ENCODE peak calls at places on chromosomes 13 and 19, in ten cellular contexts. D, B, C, M, P, G, Q, A, L and H are unnamed samples.

GRCh38 chr13:59480398-59480797 is 683.3 kb downstream of the DIAPH3 start:
- DNase-seq in Q (no peak), D (no peak), P (no peak), A (no peak), M (no peak), B (no peak), L (no peak), G (peak; percentile 60), C (no peak), H (no peak)

GRCh38 chr19:3520166-3521103 is 14.3 kb downstream of the FZR1 start:
- DNase-seq in L (no peak), Q (peak; percentile 66), C (no peak), G (no peak), B (peak; percentile 86), A (no peak), M (peak; percentile 78), P (no peak), D (no peak), H (no peak)

GRCh38 chr19:16445238-16446107 is 26.3 kb downstream of the EPS15L1 start:
- DNase-seq in D (no peak), M (no peak), P (no peak), G (no peak), A (peak; percentile 52), B (peak; percentile 75), Q (no peak), C (peak; percentile 55), L (no peak), H (no peak)

GRCh38 chr13:111912991-111913781 is 153.8 kb upstream of the SOX1 start:
- DNase-seq in A (no peak), P (no peak), D (no peak), B (peak; percentile 30), Q (no peak), L (no peak), G (no peak), C (no peak), M (no peak), H (no peak)

GRCh38 chr19:1062387-1063029 is 4.5 kb upstream of the ARHGAP45 start:
- DNase-seq in A (no peak), B (no peak), G (no peak), M (no peak), Q (peak; percentile 59), P (no peak), L (no peak), C (no peak), D (no peak), H (no peak)

GRCh38 chr19:13022111-13022858 is 27.0 kb downstream of the NFIX start:
- DNase-seq in G (peak; percentile 41), L (no peak), A (no peak), D (no peak), Q (no peak), M (no peak), C (no peak), B (no peak), P (no peak), H (no peak)

GRCh38 chr13:83024955-83025594 is 857.2 kb downstream of the SLITRK1 start:
- DNase-seq in G (peak; percentile 4), C (peak; percentile 13), P (no peak), M (no peak), A (no peak), Q (no peak), L (no peak), B (no peak), D (no peak), H (no peak)

GRCh38 chr19:3670796-3671679 is 29.2 kb downstream of the PIP5K1C start:
- DNase-seq in A (peak; percentile 63), B (peak; percentile 71), G (peak; percentile 88), P (peak; percentile 26), D (peak; percentile 88), Q (no peak), L (peak; percentile 85), M (peak; percentile 59), C (peak; percentile 84), H (no peak)

GRCh38 chr13:45446181-45446580 is 18.6 kb upstream of the COG3 start:
- DNase-seq in C (peak; percentile 76), Q (no peak), M (no peak), L (no peak), G (no peak), B (no peak), P (no peak), D (no peak), A (peak; percentile 33), H (no peak)

GRCh38 chr13:81745391-81745790 is 1404.5 kb upstream of the SPRY2 start:
- DNase-seq in B (no peak), P (no peak), M (no peak), C (no peak), A (no peak), L (no peak), D (no peak), G (no peak), Q (no peak), H (no peak)

DNA sequence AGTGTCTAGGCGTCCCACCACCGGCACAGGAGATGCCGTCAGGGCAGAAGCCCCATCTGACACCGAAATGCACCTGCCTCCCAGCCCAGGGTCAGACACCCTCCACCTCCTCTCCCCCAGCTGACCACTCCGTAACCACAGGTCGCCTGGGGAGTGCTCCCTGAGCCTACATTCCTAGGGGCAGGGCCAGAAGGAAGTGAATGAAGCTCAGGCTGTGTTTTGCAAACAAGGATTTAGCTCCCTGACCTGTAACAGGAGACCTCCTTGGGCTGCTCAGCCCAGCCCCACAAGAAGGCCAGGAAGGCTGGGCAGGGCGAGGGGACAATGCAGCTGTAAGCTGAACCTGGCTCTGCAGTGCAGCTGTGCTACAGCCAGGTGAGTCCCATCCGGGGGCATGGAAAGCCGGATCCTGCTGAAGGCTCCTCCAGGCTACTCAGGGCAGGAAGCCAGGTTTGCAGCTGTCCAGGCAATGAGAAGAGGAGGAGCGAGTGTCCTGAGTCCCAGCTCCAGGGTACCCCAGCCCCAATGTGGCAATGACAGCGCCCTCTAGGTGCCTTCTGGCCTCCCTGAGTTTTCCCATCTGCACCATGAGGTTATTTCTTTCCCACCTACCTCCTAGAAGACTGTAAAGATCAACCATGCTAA is 42.1 kb downstream of the RHPN2 start:
- DNase-seq in B (no peak), M (no peak), Q (no peak), D (no peak), C (peak; percentile 21), G (no peak), P (no peak), A (no peak), L (no peak), H (no peak)
- TF ChIP-seq CTCF in B (no peak), M (no peak), Q (peak; percentile 7), D (no peak), C (peak; percentile 14), G (no peak), P (no peak), A (no peak), L (no peak), H (no peak)

GRCh38 chr19:51921949-51922348 is 5.3 kb upstream of the ZNF613 start:
- DNase-seq in D (no peak), G (no peak), L (no peak), A (peak; percentile 9), B (no peak), M (no peak), P (no peak), C (no peak), Q (no peak), H (no peak)

GRCh38 chr19:51926784-51927741 is at the start of gene ZNF613:
- DNase-seq in Q (peak; percentile 82), D (peak; percentile 92), M (peak; percentile 78), P (peak; percentile 81), B (peak; percentile 95), C (peak; percentile 98), A (peak; percentile 96), G (peak; percentile 97), L (peak; percentile 47), H (peak; percentile 80)

GRCh38 chr19:51931921-51932320 is 4.6 kb downstream of the ZNF613 start:
- DNase-seq in Q (no peak), M (no peak), C (no peak), P (no peak), A (no peak), B (no peak), G (no peak), D (no peak), L (no peak), H (no peak)

GRCh38 chr19:51927859-51928258 is 587 bp downstream of the ZNF613 start:
- DNase-seq in B (no peak), G (no peak), M (no peak), C (no peak), L (no peak), P (no peak), Q (no peak), A (no peak), D (no peak), H (no peak)

DNA sequence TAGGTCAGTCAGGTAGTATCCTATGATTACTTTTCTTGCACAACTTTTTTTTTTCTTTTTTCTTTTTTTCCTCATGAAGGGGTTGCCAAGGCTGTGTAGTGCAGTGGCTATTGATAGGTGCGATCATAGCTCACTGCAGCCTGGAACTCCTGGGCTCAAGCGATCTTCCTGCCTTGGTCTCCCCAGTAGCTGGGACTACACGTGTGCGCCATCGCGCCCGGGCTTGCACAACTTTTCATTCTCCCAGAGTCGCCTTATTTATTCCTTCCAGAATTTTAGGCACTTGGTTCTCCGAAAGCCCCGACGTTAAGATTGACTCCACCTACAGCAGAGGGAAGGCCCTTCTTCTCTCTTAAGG is 867 bp upstream of the ZNF613 start:
- DNase-seq in Q (no peak), L (no peak), P (no peak), M (no peak), A (no peak), C (no peak), B (no peak), G (no peak), D (no peak), H (no peak)
- H3K4me3 ChIP-seq in Q (peak overlapping the region; percentile 71), L (peak overlapping the region; percentile 81), P (peak overlapping the region; percentile 88), M (peak overlapping the region; percentile 77), A (peak overlapping the region; percentile 98), C (peak overlapping the region; percentile 91), B (peak overlapping the region; percentile 68), G (peak overlapping the region; percentile 58), D (peak overlapping the region; percentile 77), H (peak overlapping the region; percentile 80)

DNA sequence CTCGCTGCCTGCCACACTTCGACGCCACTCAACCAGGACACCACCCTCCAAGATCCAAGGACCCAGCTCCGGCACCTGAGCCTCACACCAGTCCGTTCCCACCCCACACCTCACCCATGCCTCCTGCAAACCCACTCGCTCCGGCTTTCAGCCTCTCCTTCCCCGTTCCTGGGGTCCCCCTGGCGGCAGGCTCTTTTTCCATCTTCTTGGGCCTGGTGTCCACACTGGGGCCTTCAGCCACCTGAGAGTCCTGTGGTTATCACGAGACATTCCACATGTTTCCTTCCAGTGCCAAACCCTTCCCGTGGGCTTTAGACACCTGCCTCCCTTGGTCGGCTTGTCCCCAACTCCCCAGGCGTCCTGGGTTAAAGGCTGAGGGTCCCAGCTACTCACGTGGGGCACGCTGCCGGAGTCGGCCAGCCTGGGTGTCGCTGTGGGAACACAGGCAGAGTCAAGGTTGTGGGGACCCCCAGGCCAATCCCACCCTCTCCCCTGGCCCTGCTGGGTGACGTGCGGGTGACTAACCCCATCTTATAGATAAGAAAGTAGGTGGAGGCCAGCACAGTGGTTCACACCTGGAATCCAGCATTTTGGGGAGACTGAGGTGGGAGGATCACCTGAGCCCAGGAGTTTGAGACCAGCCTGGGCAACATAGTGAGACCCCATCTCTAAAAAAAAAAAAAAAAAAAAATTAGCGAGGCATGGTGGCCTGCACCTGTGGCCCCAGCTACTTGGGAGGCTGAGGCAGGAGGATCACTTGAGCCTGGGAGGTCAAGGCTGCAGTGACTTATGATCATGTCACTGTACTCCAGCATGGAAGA is 2.0 kb downstream of the JSRP1 start:
- DNase-seq in P (no peak), A (no peak), B (no peak), Q (peak; percentile 45), G (peak; percentile 59), D (peak; percentile 55), L (no peak), C (peak; percentile 67), M (no peak), H (no peak)
- TF ChIP-seq CTCF in P (no peak), A (peak; percentile 68), B (no peak), Q (no peak), G (peak; percentile 66), D (no peak), L (no peak), C (peak; percentile 79), M (no peak), H (peak; percentile 28)

GRCh38 chr13:97435794-97436193 is 1.8 kb downstream of the RAP2A start:
- DNase-seq in A (peak; percentile 23), Q (no peak), B (no peak), P (no peak), M (no peak), C (peak; percentile 30), D (no peak), G (peak; percentile 25), L (no peak), H (no peak)
- H3K4me3 ChIP-seq in A (peak overlapping the region; percentile 72), Q (peak overlapping the region; percentile 77), B (no peak overlapping the region), P (no peak overlapping the region), M (peak overlapping the region; percentile 87), C (peak overlapping the region; percentile 78), D (peak overlapping the region; percentile 58), G (peak overlapping the region; percentile 92), L (peak overlapping the region; percentile 97), H (peak overlapping the region; percentile 62)